ENCODE peak calls at places on chromosomes 7 and 10, in seven cellular contexts. K, N, G, Z, C, Y and S are unnamed samples.

GRCh38 chr7:114944742-114945625 is 23.1 kb downstream of the MDFIC start:
- DNase-seq in K (peak), C (no peak), N (no peak), Y (no peak), Z (peak), G (no peak), S (no peak)

GRCh38 chr10:124748206-124748605 is 4.0 kb upstream of the FAM53B start:
- DNase-seq in K (peak), N (no peak), G (no peak), C (no peak), Y (no peak), Z (peak), S (no peak)

GRCh38 chr7:34842782-34843181 is 184.8 kb downstream of the NPSR1 start:
- DNase-seq in Y (no peak), C (no peak), G (no peak), N (no peak), Z (peak), K (no peak), S (no peak)

GRCh38 chr10:7015457-7015856 is 395.4 kb downstream of the SFMBT2 start:
- DNase-seq in G (no peak), K (no peak), Z (no peak), C (no peak), N (no peak), Y (no peak), S (no peak)

GRCh38 chr7:128830231-128831177 is at the start of gene FLNC:
- DNase-seq in Z (peak), K (no peak), G (no peak), N (peak), Y (peak), C (no peak), S (no peak)

GRCh38 chr7:106071999-106072714 is 40.0 kb downstream of the SYPL1 start:
- DNase-seq in K (peak), N (no peak), C (no peak), Z (no peak), Y (no peak), G (no peak), S (no peak)

GRCh38 chr10:88992945-88993537 is 2.4 kb downstream of the FAS start:
- DNase-seq in Z (peak), K (peak), C (no peak), Y (no peak), N (no peak), G (no peak), S (no peak)

GRCh38 chr10:71378341-71379117 is 18.2 kb upstream of the CDH23 start:
- DNase-seq in C (no peak), N (no peak), K (peak), Z (peak), Y (peak), G (no peak), S (no peak)

GRCh38 chr10:123643315-123643714 is 22.8 kb upstream of the GPR26 start:
- DNase-seq in C (no peak), Y (no peak), N (no peak), Z (no peak), G (no peak), K (no peak), S (no peak)

GRCh38 chr7:102473271-102473991 is 5.3 kb downstream of the POLR2J start:
- DNase-seq in K (no peak), Z (no peak), N (no peak), C (no peak), G (no peak), Y (no peak), S (no peak)

GRCh38 chr10:87541114-87541513 is 36.4 kb downstream of the MINPP1 start:
- DNase-seq in G (no peak), Y (no peak), C (no peak), K (no peak), Z (peak), N (no peak), S (no peak)

GRCh38 chr10:44353128-44353390 is 31.8 kb downstream of the CXCL12 start:
- DNase-seq in N (no peak), G (no peak), C (no peak), Z (no peak), Y (no peak), K (no peak), S (no peak)

GRCh38 chr7:79461660-79462059 is 8.2 kb upstream of the MAGI2 start:
- DNase-seq in N (no peak), Y (no peak), Z (peak), C (peak), K (no peak), G (no peak), S (no peak)

GRCh38 chr10:78367012-78367411 is 333.3 kb downstream of the RPS24 start:
- DNase-seq in Y (no peak), Z (no peak), C (no peak), G (no peak), K (no peak), N (no peak), S (no peak)

GRCh38 chr10:17201165-17202013 is at the start of gene TRDMT1:
- DNase-seq in G (peak), Y (peak), Z (peak), C (peak), K (peak), N (peak), S (peak)

GRCh38 chr7:84637568-84638338 is 443.2 kb upstream of the SEMA3A start:
- DNase-seq in Z (peak), K (no peak), C (peak), G (no peak), N (no peak), Y (no peak), S (no peak)

GRCh38 chr7:114648680-114649079 is 234.1 kb downstream of the FOXP2 start:
- DNase-seq in K (no peak), N (no peak), G (no peak), C (no peak), Y (no peak), Z (no peak), S (no peak)

GRCh38 chr7:155106356-155106755 is 36.2 kb downstream of the HTR5A start:
- DNase-seq in G (no peak), C (no peak), K (no peak), Y (no peak), N (no peak), Z (no peak), S (no peak)

GRCh38 chr7:125775319-125775718 is 845.7 kb upstream of the POT1 start:
- DNase-seq in Y (no peak), C (no peak), N (no peak), Z (no peak), G (no peak), K (no peak), S (no peak)

GRCh38 chr7:25495905-25496304 is 267.6 kb upstream of the NPVF start:
- DNase-seq in C (no peak), K (no peak), Y (no peak), N (no peak), Z (no peak), G (no peak), S (no peak)

GRCh38 chr10:129774082-129774735 is 189.9 kb downstream of the EBF3 start:
- DNase-seq in Y (no peak), N (no peak), Z (no peak), C (no peak), K (no peak), G (no peak), S (no peak)

GRCh38 chr10:8060010-8060703 is 5.7 kb downstream of the GATA3 start:
- DNase-seq in N (no peak), Y (peak), G (no peak), K (no peak), C (no peak), Z (peak), S (peak)

GRCh38 chr10:63530409-63530808 is 9.2 kb downstream of the REEP3 start:
- DNase-seq in Y (no peak), Z (no peak), C (no peak), G (no peak), N (no peak), K (no peak), S (no peak)

GRCh38 chr7:121547341-121548092 is 151.4 kb upstream of the FAM3C start:
- DNase-seq in G (no peak), C (no peak), Z (peak), N (no peak), Y (peak), K (no peak), S (no peak)

GRCh38 chr10:72793752-72794151 is 99.8 kb upstream of the OIT3 start:
- DNase-seq in N (no peak), C (no peak), Z (no peak), G (no peak), Y (no peak), K (no peak), S (no peak)

GRCh38 chr7:80748302-80749042 is 110.0 kb downstream of the CD36 start:
- DNase-seq in Z (no peak), K (no peak), G (no peak), N (no peak), C (peak), Y (no peak), S (no peak)

GRCh38 chr10:75042292-75042974 is 69.0 kb upstream of the SAMD8 start:
- DNase-seq in N (no peak), G (no peak), C (peak), K (no peak), Z (peak), Y (no peak), S (no peak)

GRCh38 chr7:104552102-104552501 is 223.7 kb downstream of the LHFPL3 start:
- DNase-seq in G (no peak), Y (peak), K (peak), Z (peak), C (no peak), N (no peak), S (peak)

GRCh38 chr10:71659050-71659738 is 60.4 kb downstream of the C10orf105 start:
- DNase-seq in Y (no peak), C (no peak), K (no peak), N (no peak), G (no peak), Z (no peak), S (no peak)